ENCODE peak calls at places on chromosomes 3 and 15, in seven cellular contexts. R is posterior cingulate gyrus, S is D341Med, B is lung microvascular endothelial cell, G is HCT116, X is Calu3, A is H1. K is an unnamed sample.
A peak's percentile ranks its signal among the peaks of the same experiment; 100 is the strongest.

GRCh38 chr3:106824856-106825255 is 552.4 kb upstream of the CCDC54 start:
- DNase-seq in B (peak; percentile 57), R (no peak), X (peak; percentile 12), G (peak; percentile 12), S (no peak), A (no peak), K (no peak)

GRCh38 chr3:94928921-94929320 is 866.1 kb downstream of the NSUN3 start:
- DNase-seq in X (peak; percentile 46), S (no peak), G (no peak), B (no peak), A (no peak), R (no peak), K (no peak)

GRCh38 chr3:43286886-43287301 is 554 bp downstream of the SNRK start:
- DNase-seq in B (no peak), X (peak; percentile 30), A (peak; percentile 50), R (no peak), G (no peak), S (peak; percentile 84), K (no peak)

GRCh38 chr3:186882881-186883685 is 40.6 kb downstream of the ADIPOQ start:
- DNase-seq in A (no peak), R (no peak), G (peak; percentile 48), X (no peak), B (peak; percentile 88), S (no peak), K (no peak)

GRCh38 chr3:129050556-129051295 is 9.9 kb upstream of the GP9 start:
- DNase-seq in R (no peak), X (no peak), G (no peak), B (no peak), A (no peak), S (peak; percentile 17), K (no peak)

GRCh38 chr3:9846231-9846630 is 2.4 kb upstream of the RPUSD3 start:
- DNase-seq in S (no peak), B (no peak), A (no peak), X (no peak), G (no peak), R (peak; percentile 52), K (no peak)

GRCh38 chr3:55988905-55989304 is 479.4 kb downstream of the ERC2 start:
- DNase-seq in R (no peak), X (no peak), B (no peak), G (no peak), A (no peak), S (no peak), K (no peak)

GRCh38 chr3:197374951-197375560 is 76.6 kb upstream of the DLG1 start:
- DNase-seq in A (no peak), R (no peak), X (no peak), G (no peak), B (no peak), S (peak; percentile 6), K (no peak)

GRCh38 chr15:100150906-100151305 is 190.9 kb downstream of the ADAMTS17 start:
- DNase-seq in G (no peak), X (no peak), A (no peak), B (no peak), R (no peak), S (no peak), K (no peak)

GRCh38 chr15:69784808-69785550 is 312.7 kb downstream of the TLE3 start:
- DNase-seq in A (no peak), R (no peak), S (no peak), B (peak; percentile 17), X (no peak), G (no peak), K (no peak)

GRCh38 chr3:123552095-123552714 is 32.6 kb downstream of the HACD2 start:
- DNase-seq in X (no peak), R (no peak), A (no peak), G (no peak), B (peak; percentile 30), S (peak; percentile 39), K (no peak)

GRCh38 chr15:72782993-72783562 is 480 bp downstream of the ADPGK start:
- DNase-seq in A (no peak), G (no peak), R (no peak), S (no peak), B (peak; percentile 53), X (no peak), K (no peak)

GRCh38 chr3:139917226-139917785 is 17.7 kb upstream of the CLSTN2 start:
- DNase-seq in X (no peak), S (no peak), A (no peak), B (no peak), G (no peak), R (no peak), K (no peak)

GRCh38 chr3:72306800-72307341 is 521.9 kb upstream of the PROK2 start:
- DNase-seq in R (no peak), S (no peak), A (no peak), B (no peak), G (no peak), X (no peak), K (no peak)

GRCh38 chr3:171874251-171874679 is 31.1 kb downstream of the TMEM212 start:
- DNase-seq in A (no peak), R (no peak), B (peak; percentile 97), X (peak; percentile 69), G (no peak), S (no peak), K (no peak)

GRCh38 chr3:129777806-129778205 is 115.7 kb downstream of the TMCC1 start:
- DNase-seq in A (no peak), X (no peak), B (peak; percentile 18), G (no peak), S (no peak), R (no peak), K (no peak)

GRCh38 chr15:65903296-65904073 is 34.2 kb downstream of the RAB11A start:
- DNase-seq in A (peak; percentile 20), B (peak; percentile 28), S (no peak), G (no peak), R (no peak), X (no peak), K (no peak)

GRCh38 chr15:74432271-74432967 is 1.3 kb downstream of the SEMA7A start:
- DNase-seq in R (peak; percentile 77), A (no peak), G (no peak), S (no peak), X (no peak), B (no peak), K (no peak)

GRCh38 chr15:92663250-92663951 is 7.8 kb upstream of the FAM174B start:
- DNase-seq in A (no peak), G (no peak), R (no peak), S (no peak), B (no peak), X (no peak), K (no peak)